ENCODE peak calls at places on chromosomes 6 and 20, in eight cellular contexts. R is psoas muscle, Z is tibial artery, N is breast epithelium, F is A549, W is left ventricle myocardium inferior, T is foreskin fibroblast, A is cardiac muscle cell. L is an unnamed sample.

GRCh38 chr20:50346372-50347347 is 156.0 kb downstream of the CEBPB start:
- DNase-seq in N (peak; percentile 93), A (peak; percentile 94), F (peak; percentile 55), R (peak; percentile 94), T (peak; percentile 83), Z (peak; percentile 95), W (peak; percentile 92), L (peak; percentile 63)

GRCh38 chr6:139927236-139927635 is 552.8 kb upstream of the CITED2 start:
- DNase-seq in R (no peak), A (peak; percentile 85), T (peak; percentile 76), W (no peak), N (no peak), Z (no peak), F (peak; percentile 4), L (no peak)

GRCh38 chr6:139474145-139475108 is 100.0 kb upstream of the CITED2 start:
- DNase-seq in Z (no peak), A (peak; percentile 76), N (no peak), T (no peak), F (no peak), W (no peak), R (no peak), L (no peak)

GRCh38 chr20:37852666-37853065 is 50.3 kb upstream of the VSTM2L start:
- DNase-seq in R (no peak), N (no peak), F (no peak), A (no peak), W (no peak), Z (no peak), T (no peak), L (no peak)

GRCh38 chr20:21303061-21303871 is at the start of gene XRN2:
- DNase-seq in R (peak; percentile 98), A (peak; percentile 97), W (peak; percentile 96), T (peak; percentile 93), Z (peak; percentile 97), F (peak; percentile 97), N (peak; percentile 92), L (peak; percentile 82)

GRCh38 chr6:30615219-30615957 is 1.7 kb downstream of the PPP1R10 start:
- DNase-seq in F (peak; percentile 79), R (no peak), N (no peak), T (peak; percentile 68), Z (peak; percentile 64), W (no peak), A (peak; percentile 96), L (no peak)

GRCh38 chr6:56021943-56022342 is 146.6 kb upstream of the BMP5 start:
- DNase-seq in A (peak; percentile 18), T (no peak), N (no peak), Z (no peak), W (no peak), F (no peak), R (no peak), L (no peak)

GRCh38 chr6:116572162-116572561 is 858 bp downstream of the RWDD1 start:
- DNase-seq in T (no peak), R (peak; percentile 59), F (no peak), N (no peak), A (peak; percentile 45), Z (no peak), W (peak; percentile 17), L (no peak)

GRCh38 chr6:1291381-1291780 is 20.5 kb upstream of the FOXQ1 start:
- DNase-seq in N (no peak), T (no peak), F (no peak), W (no peak), R (no peak), A (no peak), Z (no peak), L (no peak)

GRCh38 chr6:1290805-1291204 is 21.1 kb upstream of the FOXQ1 start:
- DNase-seq in A (no peak), F (no peak), W (no peak), T (no peak), N (no peak), R (no peak), Z (no peak), L (no peak)

GRCh38 chr6:1285589-1286340 is 26.1 kb upstream of the FOXQ1 start:
- DNase-seq in R (no peak), W (no peak), F (no peak), N (no peak), T (peak; percentile 86), A (peak; percentile 60), Z (no peak), L (no peak)

GRCh38 chr6:1283486-1283885 is 28.4 kb upstream of the FOXQ1 start:
- DNase-seq in Z (no peak), R (no peak), F (no peak), T (no peak), W (no peak), N (no peak), A (no peak), L (no peak)

DNA sequence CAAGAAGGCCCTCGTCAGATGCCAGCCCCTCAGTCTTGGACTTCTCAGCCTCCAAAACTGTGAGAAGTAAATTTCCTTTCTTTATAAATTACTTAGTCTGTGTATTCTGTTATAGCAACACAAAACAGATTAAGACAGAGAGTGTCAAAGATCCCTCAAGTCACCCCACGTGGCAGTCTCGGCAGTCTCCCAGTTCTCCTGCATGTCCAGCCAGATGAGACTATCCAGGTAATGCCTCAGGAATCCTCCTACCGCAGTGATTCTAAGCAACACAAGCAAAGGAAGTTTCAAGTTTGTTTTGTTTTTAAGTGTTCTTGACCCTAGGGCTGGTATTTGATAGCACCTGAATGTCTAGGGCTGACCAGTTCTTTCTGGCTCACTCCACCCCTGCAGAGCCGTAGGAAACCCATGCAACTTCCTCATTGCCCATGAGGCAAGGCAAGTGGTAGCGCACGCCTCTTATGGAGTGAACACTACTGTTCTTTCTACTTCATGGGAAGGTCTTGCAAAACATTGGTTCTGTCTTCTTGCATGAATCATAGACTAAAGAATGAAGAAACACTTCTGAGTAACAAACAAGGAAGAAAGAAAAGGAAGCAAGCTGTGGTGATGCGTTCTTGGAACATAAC is 24.8 kb upstream of the FOXQ1 start:
- DNase-seq in W (no peak), Z (no peak), T (peak; percentile 88), A (peak; percentile 86), F (peak; percentile 67), N (peak; percentile 83), R (no peak), L (no peak)
- TF ChIP-seq CTCF in W (no peak), Z (no peak), T (no peak), A (no peak), F (no peak), N (no peak), R (no peak), L (no peak)

GRCh38 chr6:36577298-36577697 is 16.9 kb upstream of the SRSF3 start:
- DNase-seq in Z (no peak), F (peak; percentile 89), W (no peak), N (peak; percentile 73), A (peak; percentile 78), R (no peak), T (no peak), L (no peak)

GRCh38 chr6:36574679-36575078 is 19.5 kb upstream of the SRSF3 start:
- DNase-seq in N (no peak), Z (no peak), W (no peak), T (no peak), A (no peak), F (no peak), R (no peak), L (no peak)

GRCh38 chr6:36578030-36578825 is 15.9 kb upstream of the SRSF3 start:
- DNase-seq in F (no peak), W (no peak), N (no peak), R (no peak), Z (no peak), A (no peak), T (no peak), L (no peak)

GRCh38 chr6:36580184-36580526 is 14.0 kb upstream of the SRSF3 start:
- DNase-seq in W (no peak), N (no peak), R (no peak), Z (peak; percentile 41), T (no peak), F (no peak), A (no peak), L (no peak)

DNA sequence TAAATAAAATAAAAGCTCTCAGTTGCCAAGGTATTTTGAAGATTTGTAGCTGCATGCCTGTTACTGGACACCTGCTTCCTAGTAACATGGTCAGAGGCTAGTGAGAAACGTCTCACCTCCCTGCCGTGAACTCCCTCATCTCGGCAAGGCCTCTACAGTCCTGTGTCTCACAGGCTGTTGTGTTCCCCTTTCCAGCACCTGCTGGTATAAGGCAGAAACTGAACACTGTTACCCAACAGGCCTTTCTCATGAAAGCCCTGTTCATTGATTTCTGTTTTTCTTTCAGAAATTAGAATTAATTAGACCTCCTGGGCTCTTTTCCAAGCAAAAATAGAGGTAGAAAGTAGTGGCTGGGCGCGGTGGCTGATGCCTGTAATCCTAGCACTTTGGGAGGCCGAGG is 17.6 kb upstream of the SRSF3 start:
- DNase-seq in N (no peak), F (no peak), R (no peak), Z (no peak), W (no peak), A (no peak), T (no peak), L (no peak)
- H3K4me3 ChIP-seq in N (no peak overlapping the region), F (no peak overlapping the region), R (no peak overlapping the region), Z (no peak overlapping the region), W (no peak overlapping the region), A (no peak overlapping the region), T (no peak overlapping the region), L (no peak overlapping the region)

DNA sequence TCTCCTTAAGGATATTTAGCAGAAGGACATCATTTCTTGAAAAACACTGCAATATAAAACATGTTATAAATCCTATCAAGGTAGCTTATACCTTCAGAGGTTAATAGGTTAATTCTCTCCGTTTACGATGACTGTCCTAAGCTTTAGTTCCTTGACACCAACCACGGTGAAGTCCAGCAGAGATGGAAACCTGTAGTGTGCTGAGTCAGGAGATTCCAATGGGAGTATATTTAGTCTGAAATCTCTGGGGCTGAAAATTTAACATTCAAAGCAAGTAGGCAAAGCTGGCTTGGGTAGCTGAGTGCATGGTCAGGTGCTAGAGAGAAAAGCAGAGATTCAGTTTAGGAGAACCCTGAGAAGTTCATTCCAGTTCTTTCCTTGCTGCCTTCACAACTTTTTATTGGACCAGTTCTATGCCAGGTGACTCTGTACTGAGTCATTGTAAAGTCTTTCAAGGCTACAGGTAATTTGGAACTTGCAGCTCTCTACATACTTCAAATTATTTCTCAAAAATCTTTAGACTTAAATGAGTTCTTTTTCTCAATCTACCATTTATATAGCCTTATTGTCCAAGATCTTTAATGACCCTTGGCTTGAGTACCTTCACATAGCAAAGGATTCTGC is 1009.4 kb upstream of the FLRT3 start:
- DNase-seq in T (no peak), W (no peak), A (no peak), N (no peak), R (no peak), Z (no peak), F (no peak), L (no peak)
- TF ChIP-seq CTCF in T (no peak), W (no peak), A (no peak), N (no peak), R (no peak), Z (no peak), F (no peak), L (no peak)

GRCh38 chr20:51541189-51542032 is 1.1 kb downstream of the NFATC2 start:
- DNase-seq in T (peak; percentile 52), Z (peak; percentile 92), W (peak; percentile 74), F (no peak), A (peak; percentile 80), N (peak; percentile 78), R (peak; percentile 80), L (no peak)

GRCh38 chr20:51542033-51542893 is at the start of gene NFATC2:
- DNase-seq in R (peak; percentile 78), N (no peak), A (no peak), Z (no peak), F (no peak), W (peak; percentile 52), T (no peak), L (no peak)

GRCh38 chr20:51536116-51537069 is 6.1 kb downstream of the NFATC2 start:
- DNase-seq in Z (peak; percentile 42), F (no peak), A (no peak), N (no peak), W (no peak), T (no peak), R (no peak), L (no peak)

GRCh38 chr20:51542894-51543788 is 622 bp upstream of the NFATC2 start:
- DNase-seq in Z (no peak), W (no peak), N (no peak), T (no peak), A (no peak), F (no peak), R (no peak), L (no peak)

DNA sequence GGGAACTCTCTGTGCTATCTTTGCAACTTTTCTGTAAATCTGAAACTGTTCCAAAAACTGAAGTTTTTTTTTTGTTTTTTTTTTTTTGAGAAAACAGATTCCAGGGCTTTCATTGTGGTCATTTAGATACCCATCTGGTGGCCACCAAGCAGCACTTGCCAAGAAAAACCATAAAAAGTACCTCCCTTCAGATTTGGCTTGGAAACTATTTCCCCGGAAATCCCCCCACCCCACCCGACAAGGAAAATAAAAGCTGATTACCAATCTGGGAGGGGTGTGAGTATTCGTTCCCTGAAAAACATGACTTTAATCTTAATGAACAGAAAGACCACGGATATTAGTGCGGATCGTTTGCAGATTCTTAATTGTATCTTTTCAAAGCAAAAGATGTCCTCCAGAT is 1.9 kb downstream of the NFATC2 start:
- DNase-seq in W (no peak), R (no peak), Z (no peak), T (no peak), A (no peak), F (no peak), N (no peak), L (no peak)
- H3K4me3 ChIP-seq in W (peak overlapping the region; percentile 63), R (peak overlapping the region; percentile 75), Z (no peak overlapping the region), T (no peak overlapping the region), A (peak overlapping the region; percentile 19), F (no peak overlapping the region), N (no peak overlapping the region), L (no peak overlapping the region)

L was measured in HFF-Myc.